ENCODE peak calls at places on chromosomes 6 and 20, in five cellular contexts. One of them, this sample, is unnamed.

GRCh38 chr6:113031591-113031990 is 684.5 kb downstream of the RFPL4B start:
- DNase-seq in sigmoid colon: no peak
- DNase-seq in psoas muscle: no peak
- DNase-seq in spleen: no peak
- DNase-seq in cardiac muscle cell: no peak
- DNase-seq in this sample: no peak

GRCh38 chr20:59082077-59082740 is 39.6 kb upstream of the PRELID3B start:
- DNase-seq in psoas muscle: no peak
- DNase-seq in sigmoid colon: no peak
- DNase-seq in spleen: no peak
- DNase-seq in cardiac muscle cell: peak; percentile 12
- DNase-seq in this sample: no peak

GRCh38 chr6:116881236-116881635 is 4.2 kb downstream of the RFX6 start:
- DNase-seq in cardiac muscle cell: no peak
- DNase-seq in psoas muscle: no peak
- DNase-seq in sigmoid colon: no peak
- DNase-seq in spleen: no peak
- DNase-seq in this sample: no peak

GRCh38 chr6:158713469-158713868 is 63.6 kb downstream of the SYTL3 start:
- DNase-seq in sigmoid colon: peak; percentile 43
- DNase-seq in cardiac muscle cell: no peak
- DNase-seq in spleen: no peak
- DNase-seq in psoas muscle: no peak
- DNase-seq in this sample: no peak

GRCh38 chr6:134123666-134124208 is 71.3 kb upstream of the SLC2A12 start:
- DNase-seq in sigmoid colon: no peak
- DNase-seq in spleen: no peak
- DNase-seq in psoas muscle: no peak
- DNase-seq in cardiac muscle cell: peak; percentile 92
- DNase-seq in this sample: no peak

GRCh38 chr6:31180500-31180899 is 10.0 kb upstream of the POU5F1 start:
- DNase-seq in sigmoid colon: peak; percentile 68
- DNase-seq in cardiac muscle cell: peak; percentile 83
- DNase-seq in psoas muscle: peak; percentile 58
- DNase-seq in spleen: peak; percentile 87
- DNase-seq in this sample: peak; percentile 86

GRCh38 chr6:38533064-38533463 is 106.7 kb downstream of the BTBD9 start:
- DNase-seq in psoas muscle: no peak
- DNase-seq in cardiac muscle cell: no peak
- DNase-seq in spleen: no peak
- DNase-seq in sigmoid colon: no peak
- DNase-seq in this sample: no peak

GRCh38 chr6:87200469-87201174 is 45.3 kb downstream of the ZNF292 start:
- DNase-seq in spleen: no peak
- DNase-seq in psoas muscle: peak; percentile 63
- DNase-seq in cardiac muscle cell: peak; percentile 59
- DNase-seq in sigmoid colon: peak; percentile 72
- DNase-seq in this sample: no peak

GRCh38 chr6:118216751-118217150 is 309.7 kb downstream of the SLC35F1 start:
- DNase-seq in psoas muscle: no peak
- DNase-seq in cardiac muscle cell: no peak
- DNase-seq in sigmoid colon: no peak
- DNase-seq in spleen: no peak
- DNase-seq in this sample: no peak

DNA sequence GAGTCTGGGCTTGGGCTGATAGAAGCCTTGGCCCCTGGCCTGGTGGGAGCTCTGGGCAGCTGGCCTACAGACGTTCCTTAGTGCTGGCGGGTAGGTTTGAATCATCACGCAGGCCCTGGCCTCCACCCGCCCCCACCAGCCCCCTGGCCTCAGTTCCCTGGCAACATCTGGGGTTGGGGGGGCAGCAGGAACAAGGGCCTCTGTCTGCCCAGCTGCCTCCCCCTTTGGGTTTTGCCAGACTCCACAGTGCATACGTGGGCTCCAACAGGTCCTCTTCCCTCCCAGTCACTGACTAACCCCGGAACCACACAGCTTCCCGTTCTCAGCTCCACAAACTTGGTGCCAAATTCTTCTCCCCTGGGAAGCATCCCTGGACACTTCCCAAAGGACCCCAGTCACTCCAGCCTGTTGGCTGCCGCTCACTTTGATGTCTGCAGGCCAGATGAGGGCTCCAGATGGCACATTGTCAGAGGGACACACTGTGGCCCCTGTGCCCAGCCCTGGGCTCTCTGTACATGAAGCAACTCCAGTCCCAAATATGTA is 957 bp upstream of the VEGFA start:
- DNase-seq in psoas muscle: peak; percentile 73
- DNase-seq in cardiac muscle cell: peak; percentile 97
- DNase-seq in sigmoid colon: peak; percentile 80
- DNase-seq in spleen: peak; percentile 70
- DNase-seq in this sample: no peak
- H3K4me3 ChIP-seq in psoas muscle: peak overlapping the region; percentile 97
- H3K4me3 ChIP-seq in cardiac muscle cell: no peak overlapping the region
- H3K4me3 ChIP-seq in sigmoid colon: no peak overlapping the region
- H3K4me3 ChIP-seq in spleen: peak overlapping the region; percentile 89
- H3K4me3 ChIP-seq in this sample: no peak overlapping the region

GRCh38 chr6:153032255-153032882 is 29.9 kb upstream of the MTRF1L start:
- DNase-seq in spleen: no peak
- DNase-seq in sigmoid colon: no peak
- DNase-seq in cardiac muscle cell: peak; percentile 80
- DNase-seq in psoas muscle: no peak
- DNase-seq in this sample: peak; percentile 3
- TF ChIP-seq CTCF in spleen: no peak
- TF ChIP-seq CTCF in sigmoid colon: no peak
- TF ChIP-seq CTCF in cardiac muscle cell: peak; percentile 40
- TF ChIP-seq CTCF in psoas muscle: peak; percentile 41
- TF ChIP-seq CTCF in this sample: peak; percentile 26

DNA sequence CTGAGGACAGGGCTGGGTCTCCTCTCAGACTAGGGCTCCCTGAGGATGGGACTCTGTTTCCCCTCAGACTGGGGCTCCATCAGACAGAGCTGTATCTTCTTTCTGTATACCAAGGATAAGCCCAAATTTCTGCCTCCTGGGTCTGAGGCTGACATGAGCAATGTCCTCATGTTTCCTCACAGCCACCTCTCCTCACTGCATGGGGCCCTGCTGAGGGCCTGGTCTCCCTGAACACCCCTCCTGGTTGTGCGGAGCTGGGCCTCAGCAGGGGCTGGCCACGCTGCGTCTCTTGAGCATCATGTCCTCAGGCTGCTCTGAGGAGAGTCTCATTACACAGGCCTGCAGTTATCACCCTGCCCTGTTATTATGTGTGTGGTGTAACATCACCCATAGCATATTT is 144.6 kb downstream of the LRFN2 start:
- DNase-seq in spleen: no peak
- DNase-seq in sigmoid colon: no peak
- DNase-seq in psoas muscle: no peak
- DNase-seq in cardiac muscle cell: no peak
- DNase-seq in this sample: no peak
- H3K36me3 ChIP-seq in spleen: no peaks in the 10 kb centered on the region
- H3K36me3 ChIP-seq in sigmoid colon: no peaks in the 10 kb centered on the region
- H3K36me3 ChIP-seq in psoas muscle: no peaks in the 10 kb centered on the region
- H3K36me3 ChIP-seq in cardiac muscle cell: no peaks in the 10 kb centered on the region
- H3K36me3 ChIP-seq in this sample: no peaks in the 10 kb centered on the region

GRCh38 chr20:36604952-36605308 is 649 bp upstream of the RAB5IF start:
- DNase-seq in spleen: peak; percentile 93
- DNase-seq in psoas muscle: peak; percentile 33
- DNase-seq in cardiac muscle cell: peak; percentile 20
- DNase-seq in sigmoid colon: peak; percentile 77
- DNase-seq in this sample: peak; percentile 86
- H3K4me3 ChIP-seq in spleen: peak overlapping the region; percentile 94
- H3K4me3 ChIP-seq in psoas muscle: peak overlapping the region; percentile 88
- H3K4me3 ChIP-seq in cardiac muscle cell: no peak overlapping the region
- H3K4me3 ChIP-seq in sigmoid colon: peak overlapping the region; percentile 100
- H3K4me3 ChIP-seq in this sample: peak overlapping the region; percentile 46

GRCh38 chr6:34556031-34556471 is at the start of gene SPDEF:
- DNase-seq in sigmoid colon: no peak
- DNase-seq in cardiac muscle cell: no peak
- DNase-seq in spleen: no peak
- DNase-seq in psoas muscle: no peak
- DNase-seq in this sample: no peak
- TF ChIP-seq CTCF in sigmoid colon: no peak
- TF ChIP-seq CTCF in cardiac muscle cell: no peak
- TF ChIP-seq CTCF in spleen: no peak
- TF ChIP-seq CTCF in psoas muscle: no peak
- TF ChIP-seq CTCF in this sample: no peak

DNA sequence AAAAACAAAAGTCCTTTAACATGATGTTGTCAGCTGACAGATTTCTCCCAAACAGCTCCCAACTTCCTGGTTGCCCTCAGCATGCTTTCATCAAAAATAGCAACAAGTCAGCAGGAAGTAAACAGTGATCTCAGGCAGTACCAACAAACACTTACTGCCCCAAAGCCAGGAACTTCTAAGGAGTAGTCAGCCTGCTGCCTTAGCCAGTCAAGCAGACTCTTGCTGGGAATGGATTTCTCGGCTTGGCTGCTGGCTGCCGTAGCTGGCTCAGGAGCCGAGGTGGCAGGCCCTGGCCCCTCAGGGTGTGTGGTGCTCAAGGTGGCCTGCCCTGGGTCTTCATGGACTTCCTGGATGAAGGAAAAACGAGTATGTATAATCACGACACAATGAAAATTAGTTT is 46.6 kb upstream of the EMILIN3 start:
- DNase-seq in spleen: no peak
- DNase-seq in psoas muscle: no peak
- DNase-seq in cardiac muscle cell: no peak
- DNase-seq in sigmoid colon: no peak
- DNase-seq in this sample: no peak
- H3K36me3 ChIP-seq in spleen: peaks cover 100% of the 10 kb centered on the region
- H3K36me3 ChIP-seq in psoas muscle: peaks cover 55% of the 10 kb centered on the region
- H3K36me3 ChIP-seq in cardiac muscle cell: peaks cover 69% of the 10 kb centered on the region
- H3K36me3 ChIP-seq in sigmoid colon: peaks cover 100% of the 10 kb centered on the region
- H3K36me3 ChIP-seq in this sample: peaks cover 22% of the 10 kb centered on the region

DNA sequence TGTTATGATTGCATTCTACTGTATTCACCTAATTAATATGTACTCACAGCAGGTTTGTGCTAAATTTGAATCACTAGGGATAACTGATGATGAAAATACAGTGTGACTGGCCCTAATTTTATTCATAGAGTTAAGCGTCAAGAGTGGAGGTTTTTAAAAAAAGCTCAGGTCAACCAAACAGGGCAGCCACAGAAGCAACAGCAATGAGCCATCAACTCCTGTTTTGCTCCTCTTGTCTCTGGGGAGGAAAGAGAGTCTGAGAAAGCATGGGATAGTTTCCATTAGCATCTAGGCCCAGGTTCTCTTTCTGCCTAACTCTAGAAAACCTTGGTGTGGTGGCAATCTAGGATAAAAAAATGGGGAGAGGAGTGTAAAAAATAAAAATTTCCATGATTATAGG is 122.1 kb downstream of the OGFRL1 start:
- DNase-seq in psoas muscle: no peak
- DNase-seq in spleen: no peak
- DNase-seq in cardiac muscle cell: no peak
- DNase-seq in sigmoid colon: no peak
- DNase-seq in this sample: no peak
- H3K4me3 ChIP-seq in psoas muscle: no peak overlapping the region
- H3K4me3 ChIP-seq in spleen: no peak overlapping the region
- H3K4me3 ChIP-seq in cardiac muscle cell: no peak overlapping the region
- H3K4me3 ChIP-seq in sigmoid colon: no peak overlapping the region
- H3K4me3 ChIP-seq in this sample: no peak overlapping the region

DNA sequence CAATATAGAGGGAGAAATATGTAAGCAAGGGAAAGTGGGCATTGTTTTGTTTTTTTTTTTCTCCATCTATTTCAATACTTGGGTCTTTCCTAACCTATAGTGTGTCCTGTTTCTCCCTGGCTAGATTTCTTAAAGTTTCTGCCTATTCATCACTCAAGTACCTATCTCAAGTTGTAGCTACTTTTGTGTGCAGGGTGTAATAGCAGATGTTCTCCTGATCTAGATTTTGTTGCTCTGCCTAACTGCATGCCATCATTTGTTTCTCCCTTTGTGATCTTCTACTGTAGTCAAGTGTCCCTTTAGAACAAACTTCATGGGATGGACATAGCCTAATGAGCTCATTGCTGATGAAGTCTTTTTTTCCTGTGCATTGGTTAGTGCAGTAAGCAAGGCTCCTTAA is 45.8 kb downstream of the TOP1 start:
- DNase-seq in cardiac muscle cell: no peak
- DNase-seq in spleen: no peak
- DNase-seq in psoas muscle: no peak
- DNase-seq in sigmoid colon: no peak
- DNase-seq in this sample: no peak
- TF ChIP-seq CTCF in cardiac muscle cell: no peak
- TF ChIP-seq CTCF in spleen: no peak
- TF ChIP-seq CTCF in psoas muscle: no peak
- TF ChIP-seq CTCF in sigmoid colon: no peak
- TF ChIP-seq CTCF in this sample: no peak

GRCh38 chr6:55916188-55916587 is 40.8 kb upstream of the BMP5 start:
- DNase-seq in cardiac muscle cell: peak; percentile 24
- DNase-seq in sigmoid colon: no peak
- DNase-seq in spleen: no peak
- DNase-seq in psoas muscle: no peak
- DNase-seq in this sample: no peak

GRCh38 chr6:55917756-55918415 is 42.5 kb upstream of the BMP5 start:
- DNase-seq in sigmoid colon: no peak
- DNase-seq in psoas muscle: no peak
- DNase-seq in cardiac muscle cell: no peak
- DNase-seq in spleen: no peak
- DNase-seq in this sample: no peak

GRCh38 chr6:55922406-55922805 is 47.0 kb upstream of the BMP5 start:
- DNase-seq in cardiac muscle cell: no peak
- DNase-seq in psoas muscle: no peak
- DNase-seq in spleen: no peak
- DNase-seq in sigmoid colon: no peak
- DNase-seq in this sample: no peak

GRCh38 chr6:55919909-55920308 is 44.5 kb upstream of the BMP5 start:
- DNase-seq in cardiac muscle cell: no peak
- DNase-seq in sigmoid colon: no peak
- DNase-seq in psoas muscle: no peak
- DNase-seq in spleen: no peak
- DNase-seq in this sample: no peak

DNA sequence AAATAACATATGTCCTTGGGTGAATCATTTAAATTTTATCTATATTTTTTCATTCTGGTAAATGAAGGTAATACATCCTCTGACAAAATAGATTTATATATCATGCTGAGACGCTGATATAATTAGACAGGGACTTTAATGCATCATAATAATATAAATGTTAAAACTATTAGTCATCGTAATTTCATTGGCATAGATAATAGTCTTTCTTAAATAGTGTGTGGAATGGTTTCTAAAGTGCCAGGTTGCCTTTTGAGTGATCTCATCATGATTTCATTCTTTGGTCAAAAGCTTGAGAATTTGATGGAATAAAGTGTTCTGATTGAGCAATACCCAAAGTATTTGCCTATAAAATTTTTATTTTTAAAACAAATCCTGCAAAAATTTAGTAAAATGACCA is 43.2 kb upstream of the BMP5 start:
- DNase-seq in psoas muscle: no peak
- DNase-seq in cardiac muscle cell: peak; percentile 12
- DNase-seq in sigmoid colon: no peak
- DNase-seq in spleen: no peak
- DNase-seq in this sample: no peak
- H3K36me3 ChIP-seq in psoas muscle: no peaks in the 10 kb centered on the region
- H3K36me3 ChIP-seq in cardiac muscle cell: no peaks in the 10 kb centered on the region
- H3K36me3 ChIP-seq in sigmoid colon: no peaks in the 10 kb centered on the region
- H3K36me3 ChIP-seq in spleen: no peaks in the 10 kb centered on the region
- H3K36me3 ChIP-seq in this sample: no peaks in the 10 kb centered on the region

This sample was measured in GM06990.